ENCODE peak calls at places on chromosomes 13 and 19, in seven cellular contexts. A is neural progenitor cell, K is body of pancreas, J is upper lobe of right lung, X is left ventricle myocardium inferior, H is AG04450, C is PC-3. D is an unnamed sample.

GRCh38 chr13:40514797-40515196 is 151.6 kb downstream of the FOXO1 start:
- DNase-seq in K (no peak), X (no peak), C (no peak), A (no peak), J (no peak), H (no peak), D (no peak)

GRCh38 chr13:24215007-24215633 is 54.6 kb downstream of the SPATA13 start:
- DNase-seq in J (no peak), A (no peak), H (no peak), C (no peak), K (no peak), X (no peak), D (no peak)

GRCh38 chr19:13956365-13956744 is 4.0 kb downstream of the DCAF15 start:
- DNase-seq in H (no peak), K (no peak), C (no peak), A (no peak), J (no peak), X (no peak), D (no peak)

GRCh38 chr13:106401081-106401480 is 134.4 kb downstream of the EFNB2 start:
- DNase-seq in C (no peak), H (no peak), X (no peak), K (no peak), J (no peak), A (no peak), D (no peak)

GRCh38 chr19:39355253-39355652 is 13.0 kb downstream of the SAMD4B start:
- DNase-seq in X (no peak), H (no peak), C (no peak), J (no peak), A (no peak), K (no peak), D (no peak)

GRCh38 chr19:56119585-56119978 is 1.5 kb downstream of the ZNF787 start:
- DNase-seq in K (peak), J (peak), H (no peak), X (no peak), C (peak), A (no peak), D (no peak)

GRCh38 chr19:46945668-46946067 is 74.0 kb upstream of the NPAS1 start:
- DNase-seq in A (no peak), X (no peak), J (no peak), H (no peak), C (no peak), K (no peak), D (no peak)

GRCh38 chr19:29843180-29844051 is 31.6 kb downstream of the CCNE1 start:
- DNase-seq in A (peak), X (peak), K (no peak), J (peak), C (no peak), H (no peak), D (no peak)

GRCh38 chr13:29754486-29754806 is 96.0 kb downstream of the UBL3 start:
- DNase-seq in H (no peak), K (no peak), X (no peak), J (no peak), A (no peak), C (peak), D (no peak)

GRCh38 chr13:93903909-93904308 is 575.6 kb downstream of the DCT start:
- DNase-seq in H (peak), X (no peak), K (no peak), J (no peak), C (no peak), A (no peak), D (no peak)

GRCh38 chr13:44818428-44818827 is 170.8 kb downstream of the NUFIP1 start:
- DNase-seq in K (peak), H (no peak), J (no peak), X (no peak), C (peak), A (peak), D (no peak)

GRCh38 chr19:31140717-31141116 is 208.5 kb downstream of the TSHZ3 start:
- DNase-seq in X (no peak), H (no peak), J (no peak), C (peak), A (no peak), K (no peak), D (no peak)

GRCh38 chr13:102800145-102801041 is 1.5 kb downstream of the BIVM start:
- DNase-seq in H (peak), A (peak), J (peak), X (peak), K (peak), C (peak), D (no peak)

GRCh38 chr13:111161601-111162600 is 46.8 kb downstream of the ARHGEF7 start:
- DNase-seq in K (no peak), J (no peak), C (no peak), X (no peak), H (no peak), A (no peak), D (no peak)

DNA sequence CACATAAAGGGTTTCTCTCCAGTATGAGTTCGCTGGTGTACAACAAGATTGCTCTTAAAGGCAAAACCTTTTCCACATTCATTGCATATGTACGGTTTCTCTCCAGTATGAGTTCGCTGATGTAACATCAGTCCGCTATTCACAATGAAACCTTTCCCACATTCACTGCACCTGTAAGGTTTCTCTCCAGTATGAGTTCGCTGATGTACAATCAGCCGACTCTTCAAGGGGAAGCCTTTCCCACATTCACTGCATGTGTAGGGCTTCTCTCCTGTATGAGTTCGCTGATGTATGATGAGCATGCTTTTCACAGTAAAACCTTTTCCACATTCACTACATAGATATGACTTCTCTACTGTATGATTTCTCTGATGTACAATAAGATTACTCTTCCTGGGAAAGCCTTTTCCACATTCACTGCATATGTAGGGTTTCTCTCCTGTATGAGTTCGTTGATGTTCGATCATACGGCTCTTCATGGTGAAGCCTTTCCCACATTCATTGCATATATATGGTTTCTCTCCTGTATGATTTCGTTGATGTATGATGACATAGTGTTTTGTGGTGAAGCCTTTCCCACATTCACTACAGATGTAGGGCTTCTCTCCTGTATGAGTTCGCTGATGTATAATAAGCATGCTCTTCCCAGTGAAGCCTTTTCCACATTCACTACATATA is 6.0 kb upstream of the ZNF614 start:
- DNase-seq in A (no peak), H (no peak), J (no peak), C (no peak), K (no peak), X (no peak), D (no peak)
- H3K4me3 ChIP-seq in A (no peak), H (no peak), J (no peak), C (peak), K (no peak), X (no peak), D (no peak)

GRCh38 chr19:12864721-12865715 is 16.2 kb downstream of the DNASE2 start:
- DNase-seq in J (no peak), X (no peak), C (no peak), H (no peak), A (no peak), K (peak), D (no peak)
- TF ChIP-seq CTCF in J (no peak), X (no peak), C (no peak), H (no peak), A (no peak), K (peak), D (peak)

GRCh38 chr13:48708764-48709163 is 55.0 kb downstream of the CYSLTR2 start:
- DNase-seq in J (no peak), X (no peak), C (no peak), A (peak), H (no peak), K (no peak), D (no peak)
- H3K4me3 ChIP-seq in J (no peak), X (no peak), C (no peak), A (no peak), H (no peak), K (no peak), D (no peak)

GRCh38 chr19:3575260-3575741 is 2.6 kb downstream of the HMG20B start:
- DNase-seq in C (no peak), J (no peak), K (no peak), X (no peak), H (no peak), A (peak), D (no peak)
- TF ChIP-seq CTCF in C (peak), J (no peak), K (no peak), X (no peak), H (peak), A (peak), D (no peak)

D was measured in LNCaP clone FGC.